ENCODE peak calls at places on chromosome 17, in eight cellular contexts. One of them, this sample, is unnamed.

GRCh38 chr17:75557852-75558665 is 29.5 kb upstream of the MYO15B start:
- DNase-seq in breast epithelium: no peak
- DNase-seq in kidney: no peak
- DNase-seq in GM23338: no peak
- DNase-seq in heart left ventricle: no peak
- DNase-seq in tibial nerve: no peak
- DNase-seq in esophagus muscularis mucosa: no peak
- DNase-seq in Karpas-422: no peak
- DNase-seq in this sample: no peak

GRCh38 chr17:3667366-3668278 is 756 bp downstream of the TAX1BP3 start:
- DNase-seq in breast epithelium: peak
- DNase-seq in kidney: peak
- DNase-seq in GM23338: peak
- DNase-seq in heart left ventricle: peak
- DNase-seq in tibial nerve: peak
- DNase-seq in esophagus muscularis mucosa: peak
- DNase-seq in Karpas-422: no peak
- DNase-seq in this sample: peak

GRCh38 chr17:80868022-80868609 is 123.5 kb upstream of the CHMP6 start:
- DNase-seq in breast epithelium: no peak
- DNase-seq in kidney: no peak
- DNase-seq in GM23338: no peak
- DNase-seq in heart left ventricle: no peak
- DNase-seq in tibial nerve: no peak
- DNase-seq in esophagus muscularis mucosa: no peak
- DNase-seq in Karpas-422: peak
- DNase-seq in this sample: no peak

GRCh38 chr17:29734640-29735039 is 111.9 kb upstream of the CORO6 start:
- DNase-seq in breast epithelium: no peak
- DNase-seq in kidney: no peak
- DNase-seq in GM23338: no peak
- DNase-seq in heart left ventricle: no peak
- DNase-seq in tibial nerve: no peak
- DNase-seq in esophagus muscularis mucosa: no peak
- DNase-seq in Karpas-422: no peak
- DNase-seq in this sample: no peak

GRCh38 chr17:45221997-45222272 is 250 bp downstream of the FMNL1 start:
- DNase-seq in breast epithelium: no peak
- DNase-seq in kidney: no peak
- DNase-seq in GM23338: no peak
- DNase-seq in heart left ventricle: no peak
- DNase-seq in tibial nerve: no peak
- DNase-seq in esophagus muscularis mucosa: no peak
- DNase-seq in Karpas-422: no peak
- DNase-seq in this sample: no peak

GRCh38 chr17:38444151-38444550 is 15.9 kb downstream of the ARHGAP23 start:
- DNase-seq in breast epithelium: no peak
- DNase-seq in kidney: peak
- DNase-seq in GM23338: peak
- DNase-seq in heart left ventricle: peak
- DNase-seq in tibial nerve: peak
- DNase-seq in esophagus muscularis mucosa: no peak
- DNase-seq in Karpas-422: peak
- DNase-seq in this sample: peak

GRCh38 chr17:3033248-3033640 is 30.2 kb downstream of the OR1D5 start:
- DNase-seq in breast epithelium: no peak
- DNase-seq in kidney: peak
- DNase-seq in GM23338: no peak
- DNase-seq in heart left ventricle: no peak
- DNase-seq in tibial nerve: no peak
- DNase-seq in esophagus muscularis mucosa: no peak
- DNase-seq in Karpas-422: no peak
- DNase-seq in this sample: peak

GRCh38 chr17:75087558-75088453 is at the start of gene SLC16A5:
- DNase-seq in breast epithelium: peak
- DNase-seq in kidney: peak
- DNase-seq in GM23338: peak
- DNase-seq in heart left ventricle: peak
- DNase-seq in tibial nerve: peak
- DNase-seq in esophagus muscularis mucosa: peak
- DNase-seq in Karpas-422: no peak
- DNase-seq in this sample: peak

GRCh38 chr17:35896011-35896587 is 15.9 kb upstream of the CCL5 start:
- DNase-seq in breast epithelium: no peak
- DNase-seq in kidney: no peak
- DNase-seq in GM23338: no peak
- DNase-seq in heart left ventricle: no peak
- DNase-seq in tibial nerve: no peak
- DNase-seq in esophagus muscularis mucosa: no peak
- DNase-seq in Karpas-422: no peak
- DNase-seq in this sample: no peak

GRCh38 chr17:49388692-49389513 is 25.8 kb downstream of the PHB1 start:
- DNase-seq in breast epithelium: no peak
- DNase-seq in kidney: no peak
- DNase-seq in GM23338: no peak
- DNase-seq in heart left ventricle: no peak
- DNase-seq in tibial nerve: no peak
- DNase-seq in esophagus muscularis mucosa: no peak
- DNase-seq in Karpas-422: no peak
- DNase-seq in this sample: no peak

GRCh38 chr17:79844869-79845600 is 5.8 kb upstream of the CBX4 start:
- DNase-seq in breast epithelium: no peak
- DNase-seq in kidney: peak
- DNase-seq in GM23338: peak
- DNase-seq in heart left ventricle: peak
- DNase-seq in tibial nerve: no peak
- DNase-seq in esophagus muscularis mucosa: no peak
- DNase-seq in Karpas-422: peak
- DNase-seq in this sample: peak

GRCh38 chr17:46776298-46777005 is 42.0 kb downstream of the WNT3 start:
- DNase-seq in breast epithelium: no peak
- DNase-seq in kidney: no peak
- DNase-seq in GM23338: no peak
- DNase-seq in heart left ventricle: no peak
- DNase-seq in tibial nerve: no peak
- DNase-seq in esophagus muscularis mucosa: no peak
- DNase-seq in Karpas-422: no peak
- DNase-seq in this sample: peak

GRCh38 chr17:12047977-12048376 is 27.3 kb downstream of the MAP2K4 start:
- DNase-seq in breast epithelium: no peak
- DNase-seq in kidney: no peak
- DNase-seq in GM23338: no peak
- DNase-seq in heart left ventricle: no peak
- DNase-seq in tibial nerve: no peak
- DNase-seq in esophagus muscularis mucosa: no peak
- DNase-seq in Karpas-422: no peak
- DNase-seq in this sample: no peak

GRCh38 chr17:22305356-22306071 is 613.2 kb downstream of the KCNJ18 start:
- DNase-seq in breast epithelium: no peak
- DNase-seq in kidney: no peak
- DNase-seq in GM23338: no peak
- DNase-seq in heart left ventricle: no peak
- DNase-seq in tibial nerve: no peak
- DNase-seq in esophagus muscularis mucosa: peak
- DNase-seq in Karpas-422: no peak
- DNase-seq in this sample: no peak

GRCh38 chr17:2961446-2961845 is 102.0 kb downstream of the OR1D5 start:
- DNase-seq in breast epithelium: no peak
- DNase-seq in kidney: no peak
- DNase-seq in GM23338: no peak
- DNase-seq in heart left ventricle: no peak
- DNase-seq in tibial nerve: no peak
- DNase-seq in esophagus muscularis mucosa: no peak
- DNase-seq in Karpas-422: no peak
- DNase-seq in this sample: no peak

DNA sequence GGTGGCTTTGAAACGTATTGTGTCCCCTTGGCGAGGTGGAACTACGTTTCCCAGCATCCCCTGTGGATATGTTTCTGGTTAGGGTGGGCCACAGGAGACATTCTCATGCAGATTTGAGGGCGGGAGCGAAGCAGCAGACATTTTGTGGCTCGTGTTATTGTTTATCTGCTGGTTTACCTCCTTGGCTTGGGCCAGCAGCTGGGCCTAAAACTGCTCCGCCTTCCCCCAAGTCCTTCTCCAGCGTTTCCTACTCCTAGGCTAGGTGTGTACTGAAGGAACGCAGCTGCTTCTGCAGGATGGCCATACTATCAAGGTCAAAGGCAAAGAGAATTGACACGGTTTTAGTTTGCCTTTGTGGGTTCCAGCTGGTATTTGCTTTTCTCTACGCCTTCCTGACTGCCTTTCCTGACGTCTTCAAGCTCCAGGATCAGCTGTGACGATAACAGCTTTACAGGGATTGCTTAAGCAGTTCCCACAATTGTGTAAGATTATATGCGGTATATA is 17.2 kb upstream of the WSB1 start:
- DNase-seq in breast epithelium: no peak
- DNase-seq in kidney: no peak
- DNase-seq in GM23338: peak
- DNase-seq in heart left ventricle: no peak
- DNase-seq in tibial nerve: no peak
- DNase-seq in esophagus muscularis mucosa: no peak
- DNase-seq in Karpas-422: no peak
- DNase-seq in this sample: no peak
- H3K27ac ChIP-seq in breast epithelium: no peak
- H3K27ac ChIP-seq in kidney: no peak
- H3K27ac ChIP-seq in GM23338: peak
- H3K27ac ChIP-seq in heart left ventricle: no peak
- H3K27ac ChIP-seq in tibial nerve: no peak
- H3K27ac ChIP-seq in esophagus muscularis mucosa: no peak
- H3K27ac ChIP-seq in Karpas-422: no peak
- H3K27ac ChIP-seq in this sample: no peak

DNA sequence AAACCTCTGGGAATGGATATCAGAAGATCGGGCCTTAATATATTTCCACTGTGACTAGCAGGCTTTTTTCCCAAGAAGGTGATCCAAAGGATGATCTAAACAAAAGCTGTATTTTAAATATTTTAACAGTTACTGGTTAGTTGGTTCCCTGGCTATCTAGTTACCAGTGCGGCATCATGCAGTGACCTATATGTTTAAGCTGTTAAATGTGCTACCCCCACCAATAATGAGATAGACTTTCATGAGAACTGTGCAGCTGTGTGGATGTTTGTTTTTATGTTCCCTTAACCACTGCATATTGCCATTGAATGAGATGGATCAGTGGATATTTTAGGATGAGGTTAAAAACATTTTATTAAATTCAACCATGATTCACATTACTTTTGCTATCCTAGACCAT is 17.0 kb downstream of the ERN1 start:
- DNase-seq in breast epithelium: no peak
- DNase-seq in kidney: no peak
- DNase-seq in GM23338: no peak
- DNase-seq in heart left ventricle: no peak
- DNase-seq in tibial nerve: no peak
- DNase-seq in esophagus muscularis mucosa: no peak
- DNase-seq in Karpas-422: no peak
- DNase-seq in this sample: no peak
- H3K4me3 ChIP-seq in breast epithelium: no peak
- H3K4me3 ChIP-seq in kidney: no peak
- H3K4me3 ChIP-seq in GM23338: no peak
- H3K4me3 ChIP-seq in heart left ventricle: no peak
- H3K4me3 ChIP-seq in tibial nerve: no peak
- H3K4me3 ChIP-seq in esophagus muscularis mucosa: no peak
- H3K4me3 ChIP-seq in Karpas-422: no peak
- H3K4me3 ChIP-seq in this sample: no peak

DNA sequence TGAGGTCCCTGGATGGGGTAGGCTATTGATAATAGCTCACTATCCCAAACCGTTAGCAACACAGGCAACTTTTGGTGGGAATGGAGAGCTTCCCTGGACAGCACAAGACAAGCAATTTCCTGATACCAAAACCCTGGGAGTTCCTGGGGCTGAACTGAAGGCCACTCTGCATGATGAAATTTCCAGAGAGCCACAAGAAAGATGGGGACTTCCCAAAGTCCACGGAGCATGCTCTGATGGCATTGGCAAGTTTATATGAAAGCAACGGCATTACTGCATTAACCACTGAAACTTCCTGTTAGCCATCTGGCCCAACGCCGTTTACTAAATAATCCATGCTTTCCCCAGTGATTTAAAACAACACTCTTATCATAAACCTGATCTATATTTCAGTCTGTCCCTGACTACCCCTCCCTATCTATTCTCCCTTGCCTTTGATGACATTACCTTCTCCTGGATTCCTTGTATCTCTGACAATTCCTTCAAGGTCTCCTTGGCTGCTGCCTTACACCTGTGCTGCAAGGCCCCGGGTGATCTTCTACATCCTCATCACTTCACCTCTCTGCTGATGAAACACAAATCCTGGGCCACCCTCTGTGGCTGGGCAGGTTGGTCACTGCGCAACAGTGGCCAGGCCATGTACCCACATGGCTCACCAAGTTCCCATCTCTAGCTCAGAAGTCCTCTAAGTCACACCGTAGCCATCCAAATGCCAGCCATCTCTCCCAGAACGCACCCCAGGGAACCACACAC is 108.5 kb upstream of the RCVRN start:
- DNase-seq in breast epithelium: no peak
- DNase-seq in kidney: no peak
- DNase-seq in GM23338: no peak
- DNase-seq in heart left ventricle: no peak
- DNase-seq in tibial nerve: no peak
- DNase-seq in esophagus muscularis mucosa: no peak
- DNase-seq in Karpas-422: no peak
- DNase-seq in this sample: no peak
- H3K27ac ChIP-seq in breast epithelium: peak
- H3K27ac ChIP-seq in kidney: no peak
- H3K27ac ChIP-seq in GM23338: no peak
- H3K27ac ChIP-seq in heart left ventricle: no peak
- H3K27ac ChIP-seq in tibial nerve: peak
- H3K27ac ChIP-seq in esophagus muscularis mucosa: no peak
- H3K27ac ChIP-seq in Karpas-422: peak
- H3K27ac ChIP-seq in this sample: no peak

GRCh38 chr17:77320046-77320445 is 179.3 kb downstream of the SEC14L1 start:
- DNase-seq in breast epithelium: no peak
- DNase-seq in kidney: peak
- DNase-seq in GM23338: no peak
- DNase-seq in heart left ventricle: no peak
- DNase-seq in tibial nerve: peak
- DNase-seq in esophagus muscularis mucosa: no peak
- DNase-seq in Karpas-422: no peak
- DNase-seq in this sample: peak

GRCh38 chr17:77319211-77320031 is 178.7 kb downstream of the SEC14L1 start:
- DNase-seq in breast epithelium: peak
- DNase-seq in kidney: peak
- DNase-seq in GM23338: peak
- DNase-seq in heart left ventricle: peak
- DNase-seq in tibial nerve: peak
- DNase-seq in esophagus muscularis mucosa: peak
- DNase-seq in Karpas-422: peak
- DNase-seq in this sample: peak

GRCh38 chr17:77318021-77318420 is 177.3 kb downstream of the SEC14L1 start:
- DNase-seq in breast epithelium: no peak
- DNase-seq in kidney: peak
- DNase-seq in GM23338: no peak
- DNase-seq in heart left ventricle: no peak
- DNase-seq in tibial nerve: no peak
- DNase-seq in esophagus muscularis mucosa: no peak
- DNase-seq in Karpas-422: no peak
- DNase-seq in this sample: peak

GRCh38 chr17:77317091-77317519 is 176.3 kb downstream of the SEC14L1 start:
- DNase-seq in breast epithelium: no peak
- DNase-seq in kidney: peak
- DNase-seq in GM23338: no peak
- DNase-seq in heart left ventricle: no peak
- DNase-seq in tibial nerve: no peak
- DNase-seq in esophagus muscularis mucosa: no peak
- DNase-seq in Karpas-422: no peak
- DNase-seq in this sample: peak

GRCh38 chr17:77318491-77319210 is 177.9 kb downstream of the SEC14L1 start:
- DNase-seq in breast epithelium: no peak
- DNase-seq in kidney: peak
- DNase-seq in GM23338: no peak
- DNase-seq in heart left ventricle: no peak
- DNase-seq in tibial nerve: no peak
- DNase-seq in esophagus muscularis mucosa: no peak
- DNase-seq in Karpas-422: peak
- DNase-seq in this sample: peak
- H3K4me3 ChIP-seq in breast epithelium: peak
- H3K4me3 ChIP-seq in kidney: no peak
- H3K4me3 ChIP-seq in GM23338: no peak
- H3K4me3 ChIP-seq in heart left ventricle: peak
- H3K4me3 ChIP-seq in tibial nerve: peak
- H3K4me3 ChIP-seq in esophagus muscularis mucosa: peak
- H3K4me3 ChIP-seq in Karpas-422: no peak
- H3K4me3 ChIP-seq in this sample: no peak